ENCODE peak calls at places on chromosomes 11 and 22, in ten cellular contexts. One of them, this sample, is unnamed.

GRCh38 chr11:6475936-6476335 is 2.2 kb upstream of the TRIM3 start:
- DNase-seq in stimulated activated CD4-positive, alpha-beta T cell treated with anti-CD3 and anti-CD28 coated beads, Interleukin-12 subunit alpha, Interleukin-12 subunit beta, amount 100 ng/mL, for 48 hours: no peak
- DNase-seq in fibroblast of mammary gland: peak
- DNase-seq in activated CD4-positive, alpha-beta memory T cell treated with anti-CD3 and anti-CD28 coated beads for 36 hours: no peak
- DNase-seq in heart left ventricle: no peak
- DNase-seq in endothelial cell: no peak
- DNase-seq in amniotic stem cell: no peak
- DNase-seq in iPS DF 19.7: no peak
- DNase-seq in GM20000: no peak
- DNase-seq in NCI-H1436: peak
- DNase-seq in this sample: no peak

GRCh38 chr11:45647329-45647728 is 18.1 kb downstream of the CHST1 start:
- DNase-seq in stimulated activated CD4-positive, alpha-beta T cell treated with anti-CD3 and anti-CD28 coated beads, Interleukin-12 subunit alpha, Interleukin-12 subunit beta, amount 100 ng/mL, for 48 hours: no peak
- DNase-seq in fibroblast of mammary gland: no peak
- DNase-seq in activated CD4-positive, alpha-beta memory T cell treated with anti-CD3 and anti-CD28 coated beads for 36 hours: peak
- DNase-seq in heart left ventricle: no peak
- DNase-seq in endothelial cell: no peak
- DNase-seq in amniotic stem cell: no peak
- DNase-seq in iPS DF 19.7: no peak
- DNase-seq in GM20000: no peak
- DNase-seq in NCI-H1436: no peak
- DNase-seq in this sample: no peak

GRCh38 chr22:40043086-40043485 is 48.3 kb downstream of the FAM83F start:
- DNase-seq in stimulated activated CD4-positive, alpha-beta T cell treated with anti-CD3 and anti-CD28 coated beads, Interleukin-12 subunit alpha, Interleukin-12 subunit beta, amount 100 ng/mL, for 48 hours: no peak
- DNase-seq in fibroblast of mammary gland: peak
- DNase-seq in activated CD4-positive, alpha-beta memory T cell treated with anti-CD3 and anti-CD28 coated beads for 36 hours: no peak
- DNase-seq in heart left ventricle: peak
- DNase-seq in endothelial cell: no peak
- DNase-seq in amniotic stem cell: no peak
- DNase-seq in iPS DF 19.7: no peak
- DNase-seq in GM20000: no peak
- DNase-seq in NCI-H1436: no peak
- DNase-seq in this sample: no peak

GRCh38 chr11:28699701-28700100 is 591.5 kb downstream of the METTL15 start:
- DNase-seq in stimulated activated CD4-positive, alpha-beta T cell treated with anti-CD3 and anti-CD28 coated beads, Interleukin-12 subunit alpha, Interleukin-12 subunit beta, amount 100 ng/mL, for 48 hours: no peak
- DNase-seq in fibroblast of mammary gland: no peak
- DNase-seq in activated CD4-positive, alpha-beta memory T cell treated with anti-CD3 and anti-CD28 coated beads for 36 hours: no peak
- DNase-seq in heart left ventricle: no peak
- DNase-seq in endothelial cell: no peak
- DNase-seq in amniotic stem cell: no peak
- DNase-seq in iPS DF 19.7: no peak
- DNase-seq in GM20000: no peak
- DNase-seq in NCI-H1436: no peak
- DNase-seq in this sample: no peak

GRCh38 chr11:1163911-1164735 is 6.4 kb downstream of the MUC5AC start:
- DNase-seq in stimulated activated CD4-positive, alpha-beta T cell treated with anti-CD3 and anti-CD28 coated beads, Interleukin-12 subunit alpha, Interleukin-12 subunit beta, amount 100 ng/mL, for 48 hours: no peak
- DNase-seq in fibroblast of mammary gland: no peak
- DNase-seq in activated CD4-positive, alpha-beta memory T cell treated with anti-CD3 and anti-CD28 coated beads for 36 hours: no peak
- DNase-seq in heart left ventricle: no peak
- DNase-seq in endothelial cell: no peak
- DNase-seq in amniotic stem cell: no peak
- DNase-seq in iPS DF 19.7: no peak
- DNase-seq in GM20000: peak
- DNase-seq in NCI-H1436: no peak
- DNase-seq in this sample: no peak

GRCh38 chr11:68503281-68503687 is 42.7 kb downstream of the PPP6R3 start:
- DNase-seq in stimulated activated CD4-positive, alpha-beta T cell treated with anti-CD3 and anti-CD28 coated beads, Interleukin-12 subunit alpha, Interleukin-12 subunit beta, amount 100 ng/mL, for 48 hours: no peak
- DNase-seq in fibroblast of mammary gland: peak
- DNase-seq in activated CD4-positive, alpha-beta memory T cell treated with anti-CD3 and anti-CD28 coated beads for 36 hours: no peak
- DNase-seq in heart left ventricle: no peak
- DNase-seq in endothelial cell: peak
- DNase-seq in amniotic stem cell: no peak
- DNase-seq in iPS DF 19.7: no peak
- DNase-seq in GM20000: no peak
- DNase-seq in NCI-H1436: no peak
- DNase-seq in this sample: no peak

GRCh38 chr22:44625421-44625760 is 76.6 kb upstream of the PRR5 start:
- DNase-seq in stimulated activated CD4-positive, alpha-beta T cell treated with anti-CD3 and anti-CD28 coated beads, Interleukin-12 subunit alpha, Interleukin-12 subunit beta, amount 100 ng/mL, for 48 hours: no peak
- DNase-seq in fibroblast of mammary gland: no peak
- DNase-seq in activated CD4-positive, alpha-beta memory T cell treated with anti-CD3 and anti-CD28 coated beads for 36 hours: no peak
- DNase-seq in heart left ventricle: no peak
- DNase-seq in endothelial cell: no peak
- DNase-seq in amniotic stem cell: no peak
- DNase-seq in iPS DF 19.7: no peak
- DNase-seq in GM20000: no peak
- DNase-seq in NCI-H1436: no peak
- DNase-seq in this sample: no peak

GRCh38 chr11:115497303-115497702 is 6.9 kb downstream of the CADM1 start:
- DNase-seq in stimulated activated CD4-positive, alpha-beta T cell treated with anti-CD3 and anti-CD28 coated beads, Interleukin-12 subunit alpha, Interleukin-12 subunit beta, amount 100 ng/mL, for 48 hours: no peak
- DNase-seq in fibroblast of mammary gland: no peak
- DNase-seq in activated CD4-positive, alpha-beta memory T cell treated with anti-CD3 and anti-CD28 coated beads for 36 hours: no peak
- DNase-seq in heart left ventricle: no peak
- DNase-seq in endothelial cell: no peak
- DNase-seq in amniotic stem cell: no peak
- DNase-seq in iPS DF 19.7: no peak
- DNase-seq in GM20000: no peak
- DNase-seq in NCI-H1436: no peak
- DNase-seq in this sample: no peak

GRCh38 chr11:61919841-61920631 is 2.7 kb upstream of the RAB3IL1 start:
- DNase-seq in stimulated activated CD4-positive, alpha-beta T cell treated with anti-CD3 and anti-CD28 coated beads, Interleukin-12 subunit alpha, Interleukin-12 subunit beta, amount 100 ng/mL, for 48 hours: no peak
- DNase-seq in fibroblast of mammary gland: no peak
- DNase-seq in activated CD4-positive, alpha-beta memory T cell treated with anti-CD3 and anti-CD28 coated beads for 36 hours: no peak
- DNase-seq in heart left ventricle: no peak
- DNase-seq in endothelial cell: no peak
- DNase-seq in amniotic stem cell: no peak
- DNase-seq in iPS DF 19.7: no peak
- DNase-seq in GM20000: no peak
- DNase-seq in NCI-H1436: no peak
- DNase-seq in this sample: no peak

GRCh38 chr22:21762712-21763581 is 27.4 kb upstream of the YPEL1 start:
- DNase-seq in stimulated activated CD4-positive, alpha-beta T cell treated with anti-CD3 and anti-CD28 coated beads, Interleukin-12 subunit alpha, Interleukin-12 subunit beta, amount 100 ng/mL, for 48 hours: peak
- DNase-seq in fibroblast of mammary gland: no peak
- DNase-seq in activated CD4-positive, alpha-beta memory T cell treated with anti-CD3 and anti-CD28 coated beads for 36 hours: peak
- DNase-seq in heart left ventricle: no peak
- DNase-seq in endothelial cell: no peak
- DNase-seq in amniotic stem cell: no peak
- DNase-seq in iPS DF 19.7: no peak
- DNase-seq in GM20000: peak
- DNase-seq in NCI-H1436: no peak
- DNase-seq in this sample: no peak

GRCh38 chr22:43449831-43450225 is 38.0 kb downstream of the MPPED1 start:
- DNase-seq in stimulated activated CD4-positive, alpha-beta T cell treated with anti-CD3 and anti-CD28 coated beads, Interleukin-12 subunit alpha, Interleukin-12 subunit beta, amount 100 ng/mL, for 48 hours: no peak
- DNase-seq in fibroblast of mammary gland: no peak
- DNase-seq in activated CD4-positive, alpha-beta memory T cell treated with anti-CD3 and anti-CD28 coated beads for 36 hours: no peak
- DNase-seq in heart left ventricle: no peak
- DNase-seq in endothelial cell: no peak
- DNase-seq in amniotic stem cell: no peak
- DNase-seq in iPS DF 19.7: no peak
- DNase-seq in GM20000: no peak
- DNase-seq in NCI-H1436: no peak
- DNase-seq in this sample: no peak

GRCh38 chr11:57597971-57598830 is 716 bp downstream of the SERPING1 start:
- DNase-seq in stimulated activated CD4-positive, alpha-beta T cell treated with anti-CD3 and anti-CD28 coated beads, Interleukin-12 subunit alpha, Interleukin-12 subunit beta, amount 100 ng/mL, for 48 hours: no peak
- DNase-seq in fibroblast of mammary gland: peak
- DNase-seq in activated CD4-positive, alpha-beta memory T cell treated with anti-CD3 and anti-CD28 coated beads for 36 hours: no peak
- DNase-seq in heart left ventricle: peak
- DNase-seq in endothelial cell: peak
- DNase-seq in amniotic stem cell: no peak
- DNase-seq in iPS DF 19.7: peak
- DNase-seq in GM20000: no peak
- DNase-seq in NCI-H1436: no peak
- DNase-seq in this sample: peak

GRCh38 chr11:112852141-112852853 is 108.9 kb upstream of the NCAM1 start:
- DNase-seq in stimulated activated CD4-positive, alpha-beta T cell treated with anti-CD3 and anti-CD28 coated beads, Interleukin-12 subunit alpha, Interleukin-12 subunit beta, amount 100 ng/mL, for 48 hours: no peak
- DNase-seq in fibroblast of mammary gland: peak
- DNase-seq in activated CD4-positive, alpha-beta memory T cell treated with anti-CD3 and anti-CD28 coated beads for 36 hours: no peak
- DNase-seq in heart left ventricle: no peak
- DNase-seq in endothelial cell: no peak
- DNase-seq in amniotic stem cell: no peak
- DNase-seq in iPS DF 19.7: no peak
- DNase-seq in GM20000: no peak
- DNase-seq in NCI-H1436: no peak
- DNase-seq in this sample: no peak

This sample was measured in BE2C.